ENCODE peak calls at places on chromosome 1, in seven cellular contexts. X, A, T, Z, C, D and H are unnamed samples. For H3K4me1 and H3K36me3, the result is how much of the 10 kb centered on the place peaks cover.

GRCh38 chr1:39258146-39258924 is 53.8 kb downstream of the MACF1 start:
- DNase-seq in X (peak), D (peak), T (peak), C (peak), A (peak), Z (peak), H (peak)

GRCh38 chr1:21623411-21623961 is 45.7 kb downstream of the RAP1GAP start:
- DNase-seq in A (no peak), X (no peak), T (no peak), D (no peak), Z (peak), C (no peak), H (no peak)

GRCh38 chr1:2347907-2348306 is 43.4 kb downstream of the MORN1 start:
- DNase-seq in D (no peak), C (no peak), T (no peak), A (no peak), X (no peak), Z (no peak), H (no peak)

GRCh38 chr1:51927029-51927428 is 48.5 kb upstream of the NRDC start:
- DNase-seq in T (peak), A (peak), X (no peak), D (no peak), C (no peak), Z (no peak), H (no peak)

GRCh38 chr1:244665771-244666217 is 12.9 kb downstream of the DESI2 start:
- DNase-seq in D (no peak), A (peak), X (no peak), Z (no peak), T (peak), C (no peak), H (no peak)

GRCh38 chr1:153677718-153678518 is 570 bp upstream of the NPR1 start:
- DNase-seq in Z (peak), C (peak), D (peak), X (no peak), T (peak), A (no peak), H (no peak)

GRCh38 chr1:27687906-27688305 is 15.9 kb upstream of the IFI6 start:
- DNase-seq in C (no peak), T (no peak), X (no peak), Z (no peak), D (no peak), A (no peak), H (no peak)

GRCh38 chr1:248837045-248837793 is 805 bp upstream of the ZNF672 start:
- DNase-seq in Z (peak), X (no peak), C (no peak), A (no peak), T (no peak), D (no peak), H (no peak)

GRCh38 chr1:227888404-227889046 is 59.2 kb downstream of the WNT9A start:
- DNase-seq in X (peak), D (no peak), A (no peak), Z (no peak), C (no peak), T (no peak), H (no peak)

GRCh38 chr1:227889047-227889862 is 58.5 kb downstream of the WNT9A start:
- DNase-seq in C (no peak), A (no peak), X (peak), D (no peak), Z (peak), T (no peak), H (no peak)

GRCh38 chr1:227886503-227886961 is 61.2 kb downstream of the WNT9A start:
- DNase-seq in Z (no peak), T (no peak), X (peak), A (no peak), D (no peak), C (no peak), H (no peak)

GRCh38 chr1:227886993-227887696 is 60.6 kb downstream of the WNT9A start:
- DNase-seq in Z (peak), T (peak), C (no peak), D (no peak), A (peak), X (peak), H (no peak)

DNA sequence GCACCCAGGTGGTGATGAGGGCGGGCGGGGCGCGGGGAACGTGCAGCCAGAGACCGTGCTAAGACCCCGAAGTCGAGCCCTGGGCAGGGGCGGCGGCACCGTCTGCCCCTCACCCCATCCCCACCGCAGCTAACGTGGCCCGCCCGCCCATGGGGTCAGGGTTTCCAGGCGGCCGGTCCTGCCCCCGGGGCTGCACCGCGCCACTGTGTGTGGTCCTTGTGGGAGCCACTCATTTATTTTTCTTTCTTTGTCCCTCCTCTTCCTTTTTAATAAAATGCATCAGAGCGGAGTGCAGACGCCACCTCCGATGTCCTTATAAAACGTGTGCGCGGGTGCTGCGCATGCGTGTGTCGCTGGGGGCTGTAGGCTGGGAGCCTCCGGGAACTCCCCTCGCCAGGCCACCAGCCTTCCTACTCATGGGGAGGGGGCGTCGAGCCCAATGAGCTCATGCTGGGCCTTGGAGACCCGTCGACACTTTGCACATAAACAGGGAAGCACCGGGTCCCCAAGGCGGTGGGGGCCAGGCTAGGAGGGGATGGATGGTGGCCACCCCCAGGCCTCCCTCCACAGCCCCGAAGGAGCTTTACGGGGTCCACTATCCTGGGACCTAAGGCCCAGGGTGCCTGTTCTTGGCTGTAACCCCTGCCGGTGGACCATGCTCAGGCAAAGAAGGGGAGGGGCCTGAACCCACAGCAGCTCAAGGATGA is 59.9 kb downstream of the WNT9A start:
- DNase-seq in T (no peak), Z (peak), D (peak), C (no peak), A (no peak), X (peak), H (no peak)
- H3K4me1 ChIP-seq in T (under half), Z (under half), D (under half), C (under half), A (under half), X (under half), H (under half)

GRCh38 chr1:101918277-101918676 is 78.4 kb downstream of the OLFM3 start:
- DNase-seq in Z (no peak), D (no peak), X (no peak), T (no peak), A (no peak), C (no peak), H (no peak)
- H3K36me3 ChIP-seq in Z (under half), D (under half), X (under half), T (under half), A (under half), C (under half), H (under half)

DNA sequence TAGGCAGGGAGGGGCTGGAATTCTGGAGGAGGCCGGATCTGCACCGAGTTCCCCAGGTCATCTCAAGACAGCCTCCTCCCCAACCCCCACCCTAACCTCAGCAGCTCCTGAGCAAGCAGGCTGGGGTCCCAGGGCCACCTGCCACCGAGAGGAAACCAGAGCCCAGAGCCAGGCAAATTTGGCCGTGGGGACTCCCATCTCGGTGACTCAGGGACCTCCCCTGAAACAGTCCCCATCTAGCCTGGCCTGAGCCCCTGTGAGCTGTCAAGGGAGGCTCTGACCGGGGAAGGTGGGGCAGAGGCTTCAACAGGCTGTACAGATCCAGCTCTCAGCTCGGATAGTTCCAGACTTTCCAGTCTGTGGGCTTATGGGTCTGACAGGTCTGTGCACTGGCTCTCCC is 25.8 kb downstream of the MATN1 start:
- DNase-seq in D (peak), T (no peak), X (no peak), Z (no peak), C (no peak), A (no peak), H (no peak)
- H3K4me1 ChIP-seq in D (under half), T (under half), X (under half), Z (under half), C (under half), A (under half), H (under half)

DNA sequence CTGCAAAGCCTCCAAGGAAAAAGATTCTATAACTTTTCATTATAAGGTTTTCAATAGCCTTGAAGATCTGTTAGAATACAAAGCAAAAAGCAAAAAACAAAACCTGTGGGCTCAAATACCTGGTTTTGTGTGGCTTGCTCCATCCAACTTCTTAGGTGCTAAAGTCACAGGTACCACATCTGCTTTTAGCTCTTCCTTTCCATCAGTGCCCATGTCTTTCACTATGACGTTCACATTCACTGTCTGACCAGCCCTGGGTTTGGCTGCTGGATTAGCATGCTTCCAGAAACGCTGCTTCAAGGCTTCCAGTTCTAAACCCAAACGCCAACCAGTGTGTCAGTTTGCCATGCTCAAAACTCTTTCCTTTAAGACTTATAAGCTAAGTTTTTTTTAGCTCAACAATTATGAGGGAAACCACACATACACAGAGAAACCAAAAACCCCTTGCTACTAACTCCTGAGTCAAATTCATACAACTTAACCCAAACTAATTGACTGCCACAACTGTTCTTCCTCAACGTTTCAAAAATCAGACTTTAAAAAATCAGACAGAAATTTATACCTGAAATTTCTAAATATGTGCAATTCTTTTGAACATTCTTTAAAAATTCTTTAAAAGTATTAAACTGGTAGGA is 16.0 kb downstream of the CLSPN start:
- DNase-seq in T (no peak), A (no peak), C (no peak), D (no peak), X (no peak), Z (no peak), H (no peak)
- H3K36me3 ChIP-seq in T (under half), A (under half), C (under half), D (under half), X (under half), Z (under half), H (under half)

DNA sequence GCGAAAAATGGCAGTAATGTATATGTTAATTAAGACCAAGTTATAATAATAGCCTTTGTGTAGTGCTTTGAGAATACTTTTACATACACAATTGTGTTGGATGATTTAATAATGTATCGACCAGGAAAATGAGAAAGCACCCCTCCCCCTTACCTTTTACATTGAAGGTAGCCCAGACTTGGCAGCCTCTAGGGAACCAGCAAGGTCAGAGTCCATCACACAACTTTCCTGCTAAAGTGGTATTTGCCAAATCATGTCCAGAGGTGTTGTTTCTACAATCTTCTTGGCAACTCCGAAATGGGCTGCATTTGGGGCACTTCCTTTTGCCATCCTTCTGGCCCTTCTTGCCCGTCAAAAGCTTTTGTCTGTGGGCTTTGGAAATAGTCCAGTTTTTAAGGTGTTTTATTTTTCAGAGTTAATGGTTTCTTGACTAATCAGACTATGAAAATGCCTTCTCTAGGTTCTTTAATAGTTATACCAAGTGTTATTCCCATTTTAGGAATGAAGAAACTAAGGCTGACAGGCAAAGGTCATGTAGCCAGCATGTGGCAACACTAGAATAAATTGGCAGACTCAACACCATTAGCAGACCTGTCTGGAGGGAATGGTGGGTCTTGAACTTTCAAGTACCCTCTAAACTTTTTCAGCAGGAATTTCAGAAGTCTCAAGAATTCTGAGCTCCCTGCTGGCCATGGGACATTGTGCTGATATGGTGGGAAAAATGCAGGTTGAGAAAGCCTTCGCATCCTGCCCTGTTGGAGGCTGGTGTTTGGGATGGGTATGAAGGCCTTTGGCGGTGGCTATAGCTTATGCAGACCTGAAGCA is 6.8 kb downstream of the ATP1A1 start:
- DNase-seq in A (no peak), C (no peak), Z (peak), X (no peak), D (no peak), T (no peak), H (no peak)
- H3K4me1 ChIP-seq in A (half or more), C (under half), Z (half or more), X (half or more), D (half or more), T (half or more), H (under half)

DNA sequence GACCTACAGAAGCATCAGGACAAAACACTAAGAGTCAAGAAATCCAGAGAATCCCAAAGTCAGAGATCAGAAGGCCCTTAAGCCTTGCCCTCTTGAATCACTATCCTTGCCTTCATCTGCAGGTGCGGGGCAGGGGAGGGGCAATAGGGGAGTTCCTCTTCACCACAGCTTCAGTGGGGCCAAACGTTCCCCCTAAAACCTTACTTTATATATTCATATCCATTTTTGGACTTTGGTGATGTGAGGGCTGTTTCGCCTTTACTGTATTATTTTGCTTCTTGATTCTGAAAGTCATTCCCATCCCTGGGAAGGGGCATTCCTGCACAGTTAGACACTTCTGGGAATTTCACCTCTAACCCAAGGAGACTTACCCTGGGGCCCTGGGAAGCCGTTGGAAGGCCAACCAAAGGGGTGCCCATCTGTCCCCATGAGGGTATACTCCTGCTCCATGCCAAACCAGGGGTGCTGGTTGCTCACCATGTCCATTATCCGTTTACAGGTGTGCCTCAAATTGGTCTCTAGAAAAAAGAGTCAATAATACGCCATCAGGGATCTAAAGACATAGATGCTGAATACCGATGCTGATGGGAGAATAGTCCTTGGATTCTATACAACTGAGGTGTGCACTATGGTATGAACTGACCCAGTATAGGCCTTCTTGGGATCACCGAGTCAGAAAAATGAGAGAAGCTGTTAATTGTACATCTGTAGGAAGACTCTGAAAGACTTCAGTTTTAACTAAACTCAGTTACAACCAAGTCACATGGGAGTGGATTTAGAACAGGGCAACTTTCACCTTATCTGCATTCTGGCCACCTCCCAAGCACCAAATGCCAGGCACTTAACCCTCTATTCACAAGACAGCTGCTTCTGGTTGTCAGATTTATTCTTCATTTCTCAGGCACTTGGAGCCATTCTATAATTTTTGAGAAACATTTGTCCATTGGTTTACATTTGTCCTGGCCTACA is 5.4 kb downstream of the GLUL start:
- DNase-seq in C (no peak), Z (peak), X (no peak), A (no peak), D (no peak), T (no peak), H (no peak)
- H3K36me3 ChIP-seq in C (half or more), Z (under half), X (half or more), A (half or more), D (half or more), T (half or more), H (half or more)

GRCh38 chr1:207793327-207793726 is 41.5 kb downstream of the CD46 start:
- DNase-seq in A (no peak), C (no peak), Z (no peak), D (no peak), X (no peak), T (no peak), H (no peak)
- H3K4me1 ChIP-seq in A (under half), C (under half), Z (under half), D (under half), X (under half), T (under half), H (under half)

GRCh38 chr1:230910755-230911117 is 42.4 kb upstream of the C1orf198 start:
- DNase-seq in Z (no peak), A (peak), X (no peak), C (no peak), D (no peak), T (no peak), H (no peak)
- H3K36me3 ChIP-seq in Z (under half), A (under half), X (under half), C (under half), D (half or more), T (under half), H (under half)

GRCh38 chr1:226403522-226404034 is 4.3 kb downstream of the PARP1 start:
- DNase-seq in Z (peak), A (peak), D (no peak), T (peak), X (no peak), C (no peak), H (no peak)

GRCh38 chr1:226405411-226405988 is 2.4 kb downstream of the PARP1 start:
- DNase-seq in A (no peak), C (no peak), X (no peak), D (no peak), T (no peak), Z (peak), H (no peak)

GRCh38 chr1:226406401-226406881 is 1.5 kb downstream of the PARP1 start:
- DNase-seq in X (no peak), D (no peak), C (no peak), T (peak), A (peak), Z (no peak), H (no peak)

GRCh38 chr1:226404063-226404903 is 3.6 kb downstream of the PARP1 start:
- DNase-seq in Z (no peak), T (peak), D (no peak), A (peak), X (no peak), C (no peak), H (no peak)

GRCh38 chr1:226404904-226405222 is 3.0 kb downstream of the PARP1 start:
- DNase-seq in A (no peak), T (no peak), X (no peak), Z (no peak), C (no peak), D (no peak), H (no peak)
- H3K4me1 ChIP-seq in A (under half), T (under half), X (under half), Z (under half), C (under half), D (half or more), H (under half)